ENCODE peak calls at places on chromosome 6, in five cellular contexts. E is WTC11; S is activated CD4-positive, alpha-beta T cell treated with anti-CD3 and anti-CD28 coated beads, Interleukin-2, amount 50 U/mL, for 1 hour; U is GOT3; M is upper lobe of right lung. R is an unnamed sample.

GRCh38 chr6:167495506-167496391 is 170.9 kb downstream of the TTLL2 start:
- DNase-seq in E (no peak), S (no peak), U (no peak), M (peak; percentile 60), R (no peak)

GRCh38 chr6:1470040-1470439 is 80.7 kb downstream of the FOXF2 start:
- DNase-seq in E (no peak), S (no peak), U (no peak), M (no peak), R (no peak)

GRCh38 chr6:797479-798077 is 104.6 kb upstream of the EXOC2 start:
- DNase-seq in E (peak; percentile 40), S (peak; percentile 9), U (no peak), M (no peak), R (peak; percentile 86)

GRCh38 chr6:31978831-31979230 is 3.0 kb upstream of the C4A start:
- DNase-seq in E (no peak), S (no peak), U (no peak), M (peak; percentile 16), R (no peak)

GRCh38 chr6:62217866-62218265 is 68.2 kb downstream of the KHDRBS2 start:
- DNase-seq in E (no peak), S (no peak), U (no peak), M (no peak), R (no peak)

GRCh38 chr6:44415424-44415823 is 27.9 kb downstream of the CDC5L start:
- DNase-seq in E (no peak), S (no peak), U (no peak), M (no peak), R (no peak)

GRCh38 chr6:102075539-102075938 is 682.0 kb downstream of the GRIK2 start:
- DNase-seq in E (no peak), S (no peak), U (no peak), M (no peak), R (no peak)

GRCh38 chr6:53514677-53515076 is 30.2 kb downstream of the GCLC start:
- DNase-seq in E (no peak), S (no peak), U (no peak), M (no peak), R (no peak)

GRCh38 chr6:20341564-20341963 is 60.1 kb upstream of the E2F3 start:
- DNase-seq in E (no peak), S (no peak), U (no peak), M (no peak), R (no peak)